ENCODE peak calls at places on chromosomes 7 and 10, in four cellular contexts. O is amniotic stem cell; L is NAMALWA; V is stimulated activated CD4-positive, alpha-beta T cell treated with anti-CD3 and anti-CD28 coated beads, Interleukin-12 subunit alpha, Interleukin-12 subunit beta, amount 100 ng/mL, for 48 hours. I is an unnamed sample.

GRCh38 chr10:94315975-94316464 is 46.7 kb downstream of the NOC3L start:
- DNase-seq in O (peak; percentile 27), L (no peak), V (no peak), I (peak; percentile 92)

GRCh38 chr10:107442035-107442505 is 277.6 kb upstream of the SORCS1 start:
- DNase-seq in O (no peak), L (no peak), V (no peak), I (peak; percentile 73)

GRCh38 chr7:101817031-101817929 is at the start of gene CUX1:
- DNase-seq in O (no peak), L (peak; percentile 67), V (no peak), I (no peak)

GRCh38 chr10:90494183-90494582 is 363.7 kb downstream of the HTR7 start:
- DNase-seq in O (no peak), L (no peak), V (no peak), I (no peak)

GRCh38 chr10:5536486-5536885 is 11.7 kb downstream of the CALML3 start:
- DNase-seq in O (no peak), L (no peak), V (no peak), I (no peak)

GRCh38 chr10:113268186-113268585 is 284.7 kb upstream of the HABP2 start:
- DNase-seq in O (no peak), L (no peak), V (no peak), I (no peak)

GRCh38 chr7:101433688-101434087 is 71.0 kb downstream of the COL26A1 start:
- DNase-seq in O (no peak), L (no peak), V (no peak), I (no peak)

GRCh38 chr10:101134299-101135127 is 3.4 kb downstream of the TLX1 start:
- DNase-seq in O (no peak), L (no peak), V (no peak), I (no peak)

GRCh38 chr7:151756076-151756731 is 120.7 kb downstream of the PRKAG2 start:
- DNase-seq in O (no peak), L (no peak), V (peak; percentile 54), I (no peak)

GRCh38 chr10:18066947-18067346 is 73.3 kb upstream of the CACNB2 start:
- DNase-seq in O (no peak), L (no peak), V (no peak), I (no peak)

GRCh38 chr7:23277359-23277989 is 21.7 kb upstream of the MALSU1 start:
- DNase-seq in O (peak; percentile 21), L (peak; percentile 95), V (no peak), I (peak; percentile 36)

GRCh38 chr7:25314729-25315267 is 86.5 kb upstream of the NPVF start:
- DNase-seq in O (no peak), L (no peak), V (no peak), I (no peak)

GRCh38 chr10:8659982-8660381 is 605.5 kb downstream of the GATA3 start:
- DNase-seq in O (no peak), L (no peak), V (no peak), I (no peak)

GRCh38 chr10:97532935-97533671 is 34.4 kb downstream of the UBTD1 start:
- DNase-seq in O (no peak), L (no peak), V (no peak), I (peak; percentile 49)

GRCh38 chr7:73851410-73852338 is 9.3 kb upstream of the TMEM270 start:
- DNase-seq in O (peak; percentile 82), L (peak; percentile 93), V (no peak), I (peak; percentile 96)

GRCh38 chr7:2601907-2602735 is 29.7 kb upstream of the TTYH3 start:
- DNase-seq in O (no peak), L (peak; percentile 87), V (no peak), I (no peak)

GRCh38 chr10:124685251-124685650 is 58.9 kb downstream of the FAM53B start:
- DNase-seq in O (no peak), L (peak; percentile 17), V (no peak), I (no peak)

GRCh38 chr10:78432582-78432981 is 398.9 kb downstream of the RPS24 start:
- DNase-seq in O (no peak), L (no peak), V (no peak), I (no peak)

I was measured in retinal pigment epithelial cell.